ENCODE peak calls at places on chromosome 12, in six cellular contexts. F, Y, I, E, X and W are unnamed samples.
A peak's percentile ranks its signal among the peaks of the same experiment; 100 is the strongest.

GRCh38 chr12:6961278-6961694 is 9.2 kb downstream of the PHB2 start:
- DNase-seq in F (peak; percentile 98), X (peak; percentile 79), E (peak; percentile 65), Y (peak; percentile 70), I (no peak), W (no peak)

GRCh38 chr12:3004655-3005565 is 45.7 kb downstream of the TEAD4 start:
- DNase-seq in X (no peak), Y (no peak), E (no peak), I (no peak), F (no peak), W (no peak)

GRCh38 chr12:79997115-79997805 is 62.4 kb upstream of the PPP1R12A start:
- DNase-seq in E (peak; percentile 63), X (no peak), Y (no peak), F (no peak), I (no peak), W (no peak)

GRCh38 chr12:50453872-50454271 is 50.9 kb upstream of the DIP2B start:
- DNase-seq in F (no peak), E (no peak), I (no peak), X (no peak), Y (no peak), W (peak; percentile 81)

GRCh38 chr12:6272300-6273208 is 37.9 kb upstream of the PLEKHG6 start:
- DNase-seq in F (peak; percentile 60), I (no peak), Y (no peak), X (no peak), E (peak; percentile 67), W (no peak)

GRCh38 chr12:93109794-93110203 is 180.7 kb upstream of the EEA1 start:
- DNase-seq in Y (no peak), X (no peak), F (no peak), E (peak; percentile 44), I (no peak), W (no peak)

GRCh38 chr12:124829008-124829707 is 34.5 kb downstream of the SCARB1 start:
- DNase-seq in F (no peak), Y (peak; percentile 82), E (no peak), X (no peak), I (no peak), W (no peak)

GRCh38 chr12:90013409-90013808 is 304.8 kb upstream of the ATP2B1 start:
- DNase-seq in X (no peak), Y (no peak), F (no peak), E (no peak), I (no peak), W (no peak)

GRCh38 chr12:113222730-113223531 is 1.7 kb downstream of the TPCN1 start:
- DNase-seq in X (no peak), Y (peak; percentile 76), F (peak; percentile 67), I (no peak), E (no peak), W (no peak)

GRCh38 chr12:52020539-52021336 is 14.0 kb downstream of the TAMALIN start:
- DNase-seq in E (peak; percentile 76), Y (no peak), I (no peak), F (peak; percentile 85), X (peak; percentile 57), W (no peak)

GRCh38 chr12:107478881-107479280 is 206.7 kb upstream of the PWP1 start:
- DNase-seq in Y (no peak), F (peak; percentile 16), E (no peak), X (no peak), I (no peak), W (no peak)

GRCh38 chr12:42128327-42128726 is 16.3 kb downstream of the GXYLT1 start:
- DNase-seq in Y (no peak), X (no peak), E (no peak), I (no peak), F (no peak), W (no peak)

GRCh38 chr12:58139894-58140293 is 198.5 kb downstream of the ATP23 start:
- DNase-seq in E (no peak), X (no peak), Y (no peak), I (no peak), F (no peak), W (no peak)

GRCh38 chr12:24960222-24960855 is 11.4 kb upstream of the BCAT1 start:
- DNase-seq in F (peak; percentile 71), I (peak; percentile 55), Y (no peak), X (no peak), E (peak; percentile 42), W (no peak)

GRCh38 chr12:47408171-47408871 is 297.5 kb downstream of the RPAP3 start:
- DNase-seq in F (peak; percentile 68), I (no peak), Y (no peak), E (peak; percentile 36), X (no peak), W (no peak)

GRCh38 chr12:39795481-39795880 is 175.9 kb upstream of the ABCD2 start:
- DNase-seq in X (no peak), E (no peak), Y (no peak), F (no peak), I (no peak), W (no peak)

GRCh38 chr12:79949098-79949497 is 14.2 kb upstream of the PPP1R12A start:
- DNase-seq in F (no peak), E (no peak), Y (no peak), X (no peak), I (no peak), W (no peak)

GRCh38 chr12:3041558-3042164 is 35.5 kb upstream of the TSPAN9 start:
- DNase-seq in I (peak; percentile 65), Y (peak; percentile 75), E (peak; percentile 89), F (peak; percentile 78), X (peak; percentile 16), W (peak; percentile 24)

GRCh38 chr12:25436206-25436912 is 116.7 kb downstream of the LMNTD1 start:
- DNase-seq in X (no peak), Y (peak; percentile 66), F (no peak), E (peak; percentile 47), I (peak; percentile 81), W (peak; percentile 68)

GRCh38 chr12:47307680-47308399 is 228.1 kb upstream of the AMIGO2 start:
- DNase-seq in I (peak; percentile 16), F (peak; percentile 78), E (peak; percentile 51), X (peak; percentile 31), Y (no peak), W (peak; percentile 26)

GRCh38 chr12:53180931-53181645 is 363 bp upstream of the CSAD start:
- DNase-seq in F (peak; percentile 91), E (peak; percentile 93), I (peak; percentile 60), Y (no peak), X (peak; percentile 73), W (no peak)

GRCh38 chr12:123150804-123151678 is at the start of gene PITPNM2:
- DNase-seq in X (peak; percentile 52), E (peak; percentile 85), I (no peak), Y (no peak), F (peak; percentile 86), W (no peak)

GRCh38 chr12:86727151-86727550 is 471.0 kb upstream of the MGAT4C start:
- DNase-seq in F (no peak), I (no peak), E (no peak), X (no peak), Y (no peak), W (no peak)

GRCh38 chr12:70581199-70581598 is 56.0 kb downstream of the PTPRB start:
- DNase-seq in E (peak; percentile 9), F (no peak), Y (no peak), X (no peak), I (no peak), W (no peak)

GRCh38 chr12:76199808-76200207 is 115.3 kb upstream of the NAP1L1 start:
- DNase-seq in X (no peak), E (no peak), I (no peak), Y (no peak), F (no peak), W (no peak)

GRCh38 chr12:90618606-90619005 is 336.4 kb downstream of the CCER1 start:
- DNase-seq in X (no peak), I (peak; percentile 70), E (no peak), F (no peak), Y (no peak), W (no peak)